ENCODE peak calls at places on chromosomes 1 and 21, in ten cellular contexts. A, E, G, Z, O, K, U, C, P and R are unnamed samples.

GRCh38 chr1:42680921-42681683 is 1.1 kb upstream of the YBX1 start:
- DNase-seq in K (peak), U (peak), E (no peak), A (peak), G (peak), Z (peak), P (peak), O (no peak), C (no peak), R (no peak)

GRCh38 chr1:17892225-17892624 is 137.1 kb downstream of the ACTL8 start:
- DNase-seq in U (no peak), O (no peak), C (no peak), A (no peak), G (no peak), E (no peak), P (no peak), Z (no peak), K (no peak), R (no peak)

GRCh38 chr1:227998374-227999055 is 8.3 kb upstream of the WNT3A start:
- DNase-seq in A (no peak), P (no peak), O (no peak), E (no peak), C (no peak), Z (no peak), K (no peak), U (no peak), G (no peak), R (no peak)

GRCh38 chr21:45822429-45823099 is 159.0 kb upstream of the COL6A1 start:
- DNase-seq in Z (no peak), E (no peak), P (no peak), O (no peak), G (no peak), K (peak), U (no peak), A (no peak), C (no peak), R (no peak)

GRCh38 chr1:202694354-202694753 is 15.9 kb downstream of the SYT2 start:
- DNase-seq in A (no peak), O (no peak), C (no peak), U (no peak), E (no peak), P (no peak), G (no peak), K (no peak), Z (no peak), R (no peak)

GRCh38 chr1:50416150-50416527 is 7.1 kb downstream of the DMRTA2 start:
- DNase-seq in C (no peak), U (no peak), O (peak), P (no peak), E (no peak), A (no peak), Z (no peak), G (peak), K (peak), R (no peak)

GRCh38 chr21:27532081-27532480 is 565.2 kb upstream of the ADAMTS5 start:
- DNase-seq in C (no peak), P (peak), A (peak), Z (no peak), K (no peak), O (no peak), E (no peak), U (no peak), G (no peak), R (no peak)

GRCh38 chr1:235607284-235607683 is 42.3 kb downstream of the GNG4 start:
- DNase-seq in U (no peak), A (no peak), P (no peak), C (no peak), K (no peak), G (no peak), O (no peak), Z (no peak), E (no peak), R (no peak)

GRCh38 chr1:228938248-228938891 is 203.1 kb downstream of the RHOU start:
- DNase-seq in K (no peak), U (no peak), O (no peak), Z (no peak), C (no peak), G (no peak), E (no peak), P (no peak), A (no peak), R (no peak)

GRCh38 chr1:200793677-200794076 is 55.0 kb downstream of the CAMSAP2 start:
- DNase-seq in P (no peak), O (no peak), C (no peak), G (no peak), U (no peak), E (no peak), A (no peak), Z (no peak), K (no peak), R (no peak)

DNA sequence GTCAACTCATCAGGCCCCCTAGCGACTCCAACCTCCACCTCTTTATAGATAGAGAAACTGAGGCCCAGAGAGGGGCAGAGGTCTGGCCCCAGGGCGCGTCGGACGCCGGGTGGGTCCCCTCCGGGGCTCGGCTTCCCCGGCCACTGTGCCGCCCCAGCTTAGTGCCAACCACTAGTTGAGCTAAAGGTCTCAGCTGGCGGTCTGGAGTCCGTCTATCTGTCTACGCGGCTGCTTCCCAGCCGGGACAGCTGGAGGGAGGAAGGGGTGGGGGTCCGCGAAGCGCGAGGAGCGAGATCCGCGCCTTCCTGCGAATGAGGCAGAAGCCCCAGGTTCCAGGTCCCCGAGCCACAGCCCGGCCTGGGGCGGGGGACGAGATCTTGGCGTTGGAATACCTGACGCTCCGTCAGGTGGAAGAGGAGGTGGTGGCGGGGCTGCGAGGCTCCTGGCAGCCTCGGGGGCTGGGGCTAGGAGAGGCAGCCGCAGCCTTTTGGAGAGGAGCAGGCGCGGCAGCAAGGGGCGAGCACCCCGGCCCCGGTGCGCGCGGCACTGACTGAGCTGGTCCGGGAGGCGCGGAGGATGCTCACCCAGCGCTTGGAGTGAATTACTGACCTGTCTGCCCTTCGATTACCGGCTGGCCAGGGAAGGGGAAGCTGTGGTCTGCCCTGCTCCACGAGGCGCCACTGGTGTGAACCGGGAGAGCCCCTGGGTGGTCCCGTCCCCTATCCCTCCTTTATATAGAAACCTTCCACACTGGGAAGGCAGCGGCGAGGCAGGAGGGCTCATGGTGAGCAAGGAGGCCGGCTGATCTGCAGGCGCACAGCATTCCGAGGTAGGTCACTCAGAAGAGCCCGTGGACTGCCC is 948 bp downstream of the PODN start:
- DNase-seq in K (peak), G (peak), E (no peak), C (no peak), P (peak), A (no peak), U (no peak), O (no peak), Z (no peak), R (no peak)
- TF ChIP-seq EZH2 in K (peak), G (peak), E (no peak), C (no peak), P (no peak), A (no peak), U (no peak), O (no peak), Z (no peak), R (peak)

GRCh38 chr21:22056904-22057303 is 1058.7 kb downstream of the NCAM2 start:
- DNase-seq in G (no peak), O (no peak), K (no peak), E (no peak), Z (no peak), U (no peak), A (no peak), C (no peak), P (no peak), R (no peak)

GRCh38 chr21:22063140-22063539 is 1064.9 kb downstream of the NCAM2 start:
- DNase-seq in U (no peak), E (no peak), P (no peak), K (no peak), A (no peak), Z (no peak), O (no peak), C (no peak), G (no peak), R (no peak)

GRCh38 chr21:22062472-22063139 is 1064.4 kb downstream of the NCAM2 start:
- DNase-seq in A (no peak), E (no peak), O (no peak), Z (no peak), P (no peak), K (peak), C (no peak), U (no peak), G (peak), R (no peak)
- H2AFZ ChIP-seq in A (no peak), E (no peak), O (no peak), Z (no peak), P (no peak), K (no peak), C (no peak), U (no peak), G (no peak), R (no peak)

GRCh38 chr21:34670220-34670961 is 1.6 kb downstream of the CLIC6 start:
- DNase-seq in A (peak), P (peak), G (peak), E (no peak), U (no peak), C (no peak), Z (peak), K (peak), O (no peak), R (no peak)
- TF ChIP-seq EZH2 in A (peak), P (peak), G (peak), E (no peak), U (no peak), C (peak), Z (peak), K (peak), O (no peak), R (peak)

GRCh38 chr1:54404939-54405880 is 984 bp downstream of the SSBP3 start:
- DNase-seq in G (peak), O (peak), P (peak), E (no peak), K (peak), A (peak), U (no peak), Z (peak), C (no peak), R (no peak)
- H2AFZ ChIP-seq in G (no peak), O (peak), P (peak), E (no peak), K (no peak), A (peak), U (no peak), Z (peak), C (peak), R (peak)

GRCh38 chr1:210465150-210465549 is 136.4 kb downstream of the HHAT start:
- DNase-seq in O (no peak), C (no peak), U (no peak), K (no peak), A (no peak), E (no peak), G (no peak), P (no peak), Z (no peak), R (no peak)

GRCh38 chr1:210464519-210465039 is 135.9 kb downstream of the HHAT start:
- DNase-seq in A (peak), Z (peak), U (no peak), G (no peak), C (peak), O (no peak), P (peak), E (no peak), K (no peak), R (no peak)

DNA sequence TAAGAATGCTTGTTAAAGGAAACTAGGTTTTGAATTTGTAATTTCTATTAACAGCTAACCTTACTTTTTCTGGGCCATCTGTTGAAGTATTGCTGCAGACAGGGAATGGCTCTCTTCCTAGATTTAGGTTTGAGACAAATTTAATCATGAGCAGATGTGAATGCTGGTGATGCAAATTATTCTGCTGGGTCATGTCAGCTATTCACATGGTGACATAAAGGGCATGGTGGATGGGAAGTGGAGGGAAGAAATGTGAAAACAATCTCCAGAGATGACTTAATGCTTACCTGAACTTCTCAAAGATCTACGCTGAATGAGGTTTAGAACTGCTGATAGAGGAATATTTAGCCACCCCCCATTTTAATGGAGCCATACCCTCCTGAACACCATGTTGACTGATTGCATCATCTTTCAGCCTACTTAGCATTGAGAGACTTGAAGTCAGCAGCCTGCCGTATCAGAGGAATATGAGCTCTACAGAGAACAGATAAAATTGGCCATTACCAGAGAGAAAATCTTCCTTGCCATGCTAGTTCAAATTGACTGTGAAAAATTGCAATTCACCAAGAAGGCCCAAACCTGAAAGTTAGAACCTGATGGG is 138.8 kb downstream of the HHAT start:
- DNase-seq in K (no peak), C (no peak), Z (no peak), O (no peak), A (peak), U (no peak), G (no peak), E (no peak), P (peak), R (no peak)
- TF ChIP-seq EZH2 in K (no peak), C (no peak), Z (no peak), O (no peak), A (no peak), U (no peak), G (no peak), E (no peak), P (no peak), R (no peak)

DNA sequence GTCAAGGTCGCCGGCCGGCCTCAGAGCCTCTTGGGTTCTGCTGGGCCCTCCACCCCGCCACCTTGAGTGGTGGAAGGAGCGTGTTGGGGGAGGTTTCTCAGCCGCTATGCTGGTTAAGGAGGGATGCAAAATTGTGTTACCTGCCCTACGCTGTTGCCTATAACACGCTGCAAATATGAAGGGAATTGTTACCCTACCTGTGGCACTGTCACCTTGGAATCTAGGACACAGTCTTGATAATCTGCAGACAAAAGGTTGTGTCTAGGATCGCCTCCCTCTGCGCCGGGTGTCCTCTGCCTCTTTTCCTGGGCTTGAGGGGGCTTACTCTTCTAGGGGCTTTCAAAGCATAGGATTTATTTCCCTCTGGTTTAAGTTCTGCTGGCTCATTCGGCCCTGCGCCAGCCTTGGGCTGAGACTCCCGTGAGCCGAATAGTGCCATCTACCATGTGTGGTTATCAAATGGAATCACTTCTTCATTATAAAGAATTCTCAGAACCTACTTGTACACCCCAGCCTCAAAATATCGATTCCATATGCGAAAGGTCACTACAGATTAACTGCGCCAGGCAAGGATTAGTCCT is 677 bp downstream of the SLC22A15 start:
- DNase-seq in A (no peak), G (peak), O (no peak), C (no peak), E (no peak), U (no peak), P (peak), K (no peak), Z (no peak), R (no peak)
- H2AFZ ChIP-seq in A (peak), G (peak), O (no peak), C (peak), E (peak), U (no peak), P (peak), K (peak), Z (peak), R (peak)

GRCh38 chr1:98053471-98054366 is 132.9 kb upstream of the DPYD start:
- DNase-seq in P (peak), K (peak), U (peak), C (peak), Z (peak), O (peak), G (peak), E (no peak), A (peak), R (no peak)
- TF ChIP-seq EZH2 in P (no peak), K (no peak), U (no peak), C (no peak), Z (no peak), O (no peak), G (peak), E (no peak), A (no peak), R (no peak)

GRCh38 chr1:29679316-29679715 is 443.0 kb downstream of the PTPRU start:
- DNase-seq in C (no peak), Z (no peak), K (no peak), O (no peak), U (no peak), E (no peak), P (no peak), A (no peak), G (no peak), R (no peak)
- H2AFZ ChIP-seq in C (no peak), Z (no peak), K (no peak), O (no peak), U (no peak), E (no peak), P (no peak), A (no peak), G (no peak), R (no peak)

GRCh38 chr1:166925791-166926483 is 49.4 kb downstream of the ILDR2 start:
- DNase-seq in E (no peak), Z (no peak), K (peak), G (peak), U (no peak), P (peak), C (peak), A (peak), O (no peak), R (no peak)

GRCh38 chr1:166918618-166919017 is 42.6 kb upstream of the TADA1 start:
- DNase-seq in E (no peak), G (no peak), U (no peak), Z (no peak), C (no peak), A (no peak), K (no peak), P (no peak), O (no peak), R (no peak)

GRCh38 chr1:166924829-166925541 is 48.9 kb upstream of the TADA1 start:
- DNase-seq in C (no peak), U (no peak), Z (no peak), E (no peak), A (no peak), O (no peak), G (no peak), P (no peak), K (no peak), R (no peak)

GRCh38 chr1:166915941-166916340 is 39.9 kb upstream of the TADA1 start:
- DNase-seq in Z (peak), G (peak), P (peak), O (no peak), A (peak), C (no peak), K (no peak), U (no peak), E (peak), R (no peak)

GRCh38 chr1:166920561-166921475 is 44.8 kb upstream of the TADA1 start:
- DNase-seq in O (no peak), G (peak), Z (no peak), K (peak), E (no peak), C (no peak), U (no peak), P (peak), A (no peak), R (no peak)
- TF ChIP-seq EZH2 in O (no peak), G (peak), Z (peak), K (peak), E (no peak), C (no peak), U (no peak), P (no peak), A (peak), R (peak)

GRCh38 chr1:210201671-210202070 is 30.9 kb upstream of the SERTAD4 start:
- DNase-seq in O (no peak), E (no peak), P (peak), Z (no peak), K (no peak), C (no peak), G (no peak), U (no peak), A (peak), R (no peak)
- H2AFZ ChIP-seq in O (no peak), E (no peak), P (no peak), Z (no peak), K (no peak), C (no peak), G (no peak), U (no peak), A (no peak), R (no peak)